ENCODE peak calls at places on chromosome 16, in four cellular contexts. G, M, H and O are unnamed samples.

GRCh38 chr16:89120281-89120680 is 26.6 kb downstream of the ACSF3 start:
- DNase-seq in G (peak; percentile 58), M (no peak), H (no peak), O (no peak)

GRCh38 chr16:8885674-8886592 is 3.8 kb downstream of the LITAFD start:
- DNase-seq in G (peak; percentile 72), M (no peak), H (peak; percentile 51), O (peak; percentile 24)

GRCh38 chr16:31327675-31328225 is 27.2 kb upstream of the ITGAX start:
- DNase-seq in G (no peak), M (no peak), H (no peak), O (no peak)

GRCh38 chr16:72149676-72150464 is 22.1 kb downstream of the PMFBP1 start:
- DNase-seq in G (no peak), M (no peak), H (no peak), O (no peak)

GRCh38 chr16:30053376-30054015 is 12.1 kb upstream of the ALDOA start:
- DNase-seq in G (no peak), M (no peak), H (no peak), O (peak; percentile 76)

GRCh38 chr16:67647111-67647651 is 2.2 kb downstream of the CARMIL2 start:
- DNase-seq in G (no peak), M (peak; percentile 33), H (no peak), O (no peak)

GRCh38 chr16:4529085-4530060 is 9.2 kb downstream of the CDIP1 start:
- DNase-seq in G (no peak), M (no peak), H (no peak), O (peak; percentile 31)

GRCh38 chr16:3027983-3028715 is 4.3 kb downstream of the THOC6 start:
- DNase-seq in G (peak; percentile 98), M (peak; percentile 87), H (peak; percentile 81), O (peak; percentile 39)

GRCh38 chr16:86584071-86584685 is 5.8 kb downstream of the FOXL1 start:
- DNase-seq in G (no peak), M (no peak), H (no peak), O (no peak)

GRCh38 chr16:30894540-30895368 is 877 bp upstream of the BCL7C start:
- DNase-seq in G (no peak), M (no peak), H (no peak), O (peak; percentile 51)

GRCh38 chr16:29876578-29877249 is 13.7 kb upstream of the CDIPT start:
- DNase-seq in G (no peak), M (no peak), H (no peak), O (no peak)

GRCh38 chr16:61814716-61815347 is 221.4 kb downstream of the CDH8 start:
- DNase-seq in G (no peak), M (no peak), H (no peak), O (no peak)

GRCh38 chr16:87924937-87925670 is 11.2 kb downstream of the CA5A start:
- DNase-seq in G (no peak), M (no peak), H (peak; percentile 97), O (no peak)

GRCh38 chr16:15574614-15574948 is 68.4 kb downstream of the MARF1 start:
- DNase-seq in G (no peak), M (no peak), H (no peak), O (no peak)

GRCh38 chr16:22945361-22945760 is 131.4 kb downstream of the HS3ST2 start:
- DNase-seq in G (no peak), M (no peak), H (no peak), O (no peak)

GRCh38 chr16:88318091-88318494 is 64.7 kb upstream of the ZNF469 start:
- DNase-seq in G (no peak), M (no peak), H (no peak), O (no peak)

GRCh38 chr16:79143026-79143425 is 457.5 kb downstream of the MAF start:
- DNase-seq in G (no peak), M (no peak), H (no peak), O (no peak)

GRCh38 chr16:48499822-48500440 is 110.0 kb downstream of the N4BP1 start:
- DNase-seq in G (no peak), M (no peak), H (peak; percentile 6), O (peak; percentile 98)

GRCh38 chr16:30775381-30776099 is 11.5 kb downstream of the ZNF629 start:
- DNase-seq in G (peak; percentile 92), M (peak; percentile 90), H (peak; percentile 72), O (peak; percentile 80)

GRCh38 chr16:85594621-85595298 is 18.4 kb upstream of the GSE1 start:
- DNase-seq in G (no peak), M (no peak), H (no peak), O (no peak)

GRCh38 chr16:82344157-82344556 is 174.1 kb upstream of the MPHOSPH6 start:
- DNase-seq in G (no peak), M (no peak), H (peak; percentile 44), O (no peak)

GRCh38 chr16:89863741-89864391 is 9.5 kb upstream of the TCF25 start:
- DNase-seq in G (peak; percentile 83), M (peak; percentile 68), H (no peak), O (peak; percentile 48)

GRCh38 chr16:78996806-78997205 is 603.7 kb downstream of the MAF start:
- DNase-seq in G (no peak), M (no peak), H (no peak), O (no peak)